ENCODE peak calls at places on chromosomes 13 and 19, in four cellular contexts. P, B, S and D are unnamed samples.

GRCh38 chr19:42172261-42172660 is 40.0 kb upstream of the POU2F2 start:
- DNase-seq in P (no peak), B (no peak), S (no peak), D (no peak)

GRCh38 chr13:98172570-98173405 is 4.3 kb downstream of the RNF113B start:
- DNase-seq in P (no peak), B (no peak), S (peak), D (peak)

GRCh38 chr13:51286135-51287002 is 53.1 kb upstream of the SERPINE3 start:
- DNase-seq in P (peak), S (peak), B (peak), D (peak)

GRCh38 chr19:33271246-33272021 is 30.9 kb downstream of the CEBPA start:
- DNase-seq in P (no peak), S (no peak), B (no peak), D (no peak)

GRCh38 chr19:6590458-6591319 is at the start of gene CD70:
- DNase-seq in B (no peak), P (peak), S (no peak), D (peak)

GRCh38 chr13:109788372-109789195 is 2.2 kb upstream of the IRS2 start:
- DNase-seq in B (no peak), P (no peak), S (peak), D (no peak)

GRCh38 chr19:18203408-18203862 is 407 bp downstream of the RAB3A start:
- DNase-seq in P (peak), S (peak), B (no peak), D (no peak)

GRCh38 chr13:75870397-75870801 is 234.3 kb downstream of the LMO7 start:
- DNase-seq in B (no peak), S (peak), P (peak), D (no peak)

GRCh38 chr19:13149628-13150186 is 468 bp downstream of the STX10 start:
- DNase-seq in B (no peak), P (peak), S (peak), D (no peak)

GRCh38 chr13:40920826-40921225 is 98.3 kb downstream of the ELF1 start:
- DNase-seq in S (no peak), B (no peak), P (no peak), D (no peak)

GRCh38 chr19:4233282-4233853 is 4.0 kb downstream of the EBI3 start:
- DNase-seq in B (no peak), S (no peak), P (peak), D (peak)

GRCh38 chr13:80048802-80049201 is 292.1 kb downstream of the SPRY2 start:
- DNase-seq in S (peak), P (peak), B (peak), D (peak)

GRCh38 chr19:56079609-56080008 is 41.5 kb downstream of the ZNF787 start:
- DNase-seq in S (no peak), B (no peak), P (peak), D (no peak)